ENCODE peak calls at places on chromosome 1, in four cellular contexts. One of them, this sample, is unnamed.
A peak's percentile ranks its signal among the peaks of the same experiment; 100 is the strongest.

GRCh38 chr1:2972879-2973575 is 48.2 kb upstream of the ACTRT2 start:
- DNase-seq in NB4: no peak
- DNase-seq in K562: no peak
- DNase-seq in body of pancreas: no peak
- DNase-seq in this sample: no peak

GRCh38 chr1:171122299-171122698 is 31.6 kb downstream of the FMO3 start:
- DNase-seq in body of pancreas: no peak
- DNase-seq in NB4: no peak
- DNase-seq in K562: no peak
- DNase-seq in this sample: no peak

GRCh38 chr1:182185822-182186756 is 124.6 kb upstream of the ZNF648 start:
- DNase-seq in NB4: no peak
- DNase-seq in K562: no peak
- DNase-seq in body of pancreas: no peak
- DNase-seq in this sample: peak; percentile 32

GRCh38 chr1:18922848-18923475 is 20.6 kb upstream of the ALDH4A1 start:
- DNase-seq in K562: no peak
- DNase-seq in NB4: peak; percentile 69
- DNase-seq in body of pancreas: no peak
- DNase-seq in this sample: no peak

GRCh38 chr1:234114648-234115307 is 210.3 kb downstream of the SLC35F3 start:
- DNase-seq in body of pancreas: peak; percentile 50
- DNase-seq in K562: peak; percentile 39
- DNase-seq in NB4: peak; percentile 65
- DNase-seq in this sample: peak; percentile 12

GRCh38 chr1:204870165-204870912 is at the start of gene NFASC:
- DNase-seq in K562: no peak
- DNase-seq in NB4: no peak
- DNase-seq in body of pancreas: no peak
- DNase-seq in this sample: no peak

GRCh38 chr1:22595108-22595507 is 31.8 kb downstream of the EPHA8 start:
- DNase-seq in NB4: no peak
- DNase-seq in body of pancreas: no peak
- DNase-seq in K562: no peak
- DNase-seq in this sample: no peak

GRCh38 chr1:185096531-185096930 is 51.2 kb downstream of the RNF2 start:
- DNase-seq in K562: no peak
- DNase-seq in body of pancreas: no peak
- DNase-seq in NB4: no peak
- DNase-seq in this sample: no peak

DNA sequence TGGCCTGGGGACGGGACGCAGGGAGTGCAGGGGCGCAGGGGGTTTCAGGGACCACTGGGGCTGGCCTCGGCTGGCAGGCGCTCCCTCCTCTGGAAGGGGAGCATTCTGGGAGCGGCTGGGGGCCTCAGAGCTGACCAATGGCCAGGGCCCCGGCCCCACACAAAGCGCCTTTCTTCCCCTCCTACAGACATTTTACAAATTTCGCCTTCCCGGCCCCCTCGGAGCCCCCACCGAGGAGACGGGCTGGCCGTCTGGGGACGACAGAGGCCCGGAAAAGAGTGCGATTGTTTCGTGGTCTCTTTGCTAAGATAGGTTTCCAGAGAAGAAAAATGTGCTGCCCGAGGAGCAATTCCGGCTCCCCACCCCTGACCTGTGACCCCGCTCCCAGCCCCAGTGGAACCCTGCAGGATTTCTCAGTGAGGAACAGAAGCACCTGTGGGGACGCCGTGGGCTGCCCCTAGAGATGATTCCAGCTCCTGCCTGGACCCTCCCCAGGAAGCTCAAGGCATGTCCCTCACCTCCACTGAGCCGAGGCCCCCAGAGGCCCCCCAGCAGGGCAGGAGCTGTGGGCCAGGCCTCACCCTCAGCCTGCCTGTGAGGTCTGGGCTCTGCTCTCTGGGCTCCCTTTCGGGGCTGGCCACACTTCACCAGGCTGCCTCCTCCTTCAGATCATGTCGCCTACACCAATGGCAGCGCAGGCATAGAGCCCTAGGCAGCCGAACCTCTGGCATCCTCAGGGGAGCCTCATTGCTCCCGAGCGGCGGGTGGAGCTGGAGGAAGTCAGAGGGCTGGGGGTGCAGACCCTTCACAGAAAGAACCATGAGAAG is 15.0 kb upstream of the PLEKHG5 start:
- DNase-seq in NB4: peak; percentile 77
- DNase-seq in body of pancreas: no peak
- DNase-seq in K562: no peak
- DNase-seq in this sample: no peak
- TF ChIP-seq POLR2A in NB4: no peak
- TF ChIP-seq POLR2A in body of pancreas: no peak
- TF ChIP-seq POLR2A in K562: no peak
- TF ChIP-seq POLR2A in this sample: no peak

GRCh38 chr1:151992345-151993083 is 1.1 kb downstream of the S100A10 start:
- DNase-seq in K562: peak; percentile 69
- DNase-seq in NB4: peak; percentile 90
- DNase-seq in body of pancreas: peak; percentile 87
- DNase-seq in this sample: no peak
- TF ChIP-seq POLR2A in K562: no peak
- TF ChIP-seq POLR2A in NB4: no peak
- TF ChIP-seq POLR2A in body of pancreas: peak; percentile 81
- TF ChIP-seq POLR2A in this sample: peak; percentile 82

GRCh38 chr1:232369912-232370311 is 260.0 kb downstream of the SIPA1L2 start:
- DNase-seq in NB4: no peak
- DNase-seq in body of pancreas: no peak
- DNase-seq in K562: no peak
- DNase-seq in this sample: no peak
- TF ChIP-seq POLR2A in NB4: no peak
- TF ChIP-seq POLR2A in body of pancreas: no peak
- TF ChIP-seq POLR2A in K562: no peak
- TF ChIP-seq POLR2A in this sample: no peak

DNA sequence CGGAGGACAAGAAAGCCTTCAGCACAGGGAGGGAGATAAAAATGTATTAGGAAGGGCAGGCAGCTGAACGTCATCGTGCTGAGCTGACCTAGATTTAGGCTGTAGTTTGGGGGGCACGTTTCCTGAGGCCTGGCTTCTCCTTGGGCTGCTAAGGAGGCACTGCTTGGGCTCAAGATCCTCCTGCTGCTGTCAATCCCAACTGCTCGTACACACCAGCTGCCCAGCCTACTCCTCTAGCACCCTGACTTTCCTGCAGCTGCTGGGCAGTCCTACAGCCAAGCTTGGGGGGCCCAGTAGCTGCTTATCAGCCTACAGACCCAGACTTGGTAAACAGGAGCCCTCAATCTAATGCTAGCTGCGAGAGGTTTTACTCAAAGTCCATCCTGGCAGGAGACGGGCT is 6.2 kb downstream of the TMEM35B start:
- DNase-seq in body of pancreas: no peak
- DNase-seq in K562: no peak
- DNase-seq in NB4: no peak
- DNase-seq in this sample: no peak
- TF ChIP-seq POLR2A in body of pancreas: no peak
- TF ChIP-seq POLR2A in K562: no peak
- TF ChIP-seq POLR2A in NB4: no peak
- TF ChIP-seq POLR2A in this sample: no peak

GRCh38 chr1:113434081-113434873 is 44.0 kb downstream of the MAGI3 start:
- DNase-seq in body of pancreas: peak; percentile 46
- DNase-seq in K562: no peak
- DNase-seq in NB4: no peak
- DNase-seq in this sample: no peak
- TF ChIP-seq POLR2A in body of pancreas: no peak
- TF ChIP-seq POLR2A in K562: no peak
- TF ChIP-seq POLR2A in NB4: no peak
- TF ChIP-seq POLR2A in this sample: no peak

GRCh38 chr1:942864-943533 is 16.1 kb downstream of the NOC2L start:
- DNase-seq in body of pancreas: peak; percentile 55
- DNase-seq in K562: peak; percentile 50
- DNase-seq in NB4: no peak
- DNase-seq in this sample: no peak
- TF ChIP-seq POLR2A in body of pancreas: peak; percentile 16
- TF ChIP-seq POLR2A in K562: peak; percentile 79
- TF ChIP-seq POLR2A in NB4: no peak
- TF ChIP-seq POLR2A in this sample: no peak

DNA sequence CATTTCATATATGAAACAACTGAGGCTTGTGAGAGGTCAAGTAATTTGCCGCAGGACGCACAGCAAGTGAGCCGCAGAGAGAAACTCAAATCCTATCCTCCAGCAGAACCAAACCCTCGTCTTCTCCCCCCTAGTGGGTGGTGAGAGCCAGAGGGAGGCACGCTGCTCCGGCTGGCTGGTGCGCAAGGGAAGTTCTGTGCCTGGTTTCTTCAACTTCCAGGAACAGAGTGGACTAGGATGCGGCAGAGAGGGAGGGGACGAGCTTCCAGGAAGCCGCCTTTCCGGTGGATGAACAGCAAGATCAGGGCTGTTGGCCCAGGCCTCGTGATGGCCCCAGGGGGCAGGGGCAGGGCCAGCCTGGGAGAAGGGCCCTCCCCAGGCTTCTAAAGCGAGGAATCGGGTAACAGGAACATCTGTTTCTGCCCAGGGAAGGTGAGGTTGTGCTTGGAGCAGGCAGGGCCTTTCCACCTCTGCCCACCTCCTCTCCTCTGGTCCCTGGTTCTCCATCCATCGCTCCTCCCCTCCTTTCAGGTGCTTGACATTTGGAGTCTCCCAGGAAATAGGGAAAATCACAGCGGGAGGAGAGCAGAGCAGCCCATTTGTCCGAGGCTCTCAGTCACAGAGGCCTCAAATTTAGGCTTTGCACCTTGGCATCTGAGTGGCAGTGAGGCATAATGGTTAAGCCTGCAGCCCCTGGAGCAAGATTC is 16.8 kb upstream of the PDIK1L start:
- DNase-seq in K562: peak; percentile 68
- DNase-seq in NB4: no peak
- DNase-seq in body of pancreas: peak; percentile 40
- DNase-seq in this sample: peak; percentile 23
- TF ChIP-seq POLR2A in K562: no peak
- TF ChIP-seq POLR2A in NB4: no peak
- TF ChIP-seq POLR2A in body of pancreas: no peak
- TF ChIP-seq POLR2A in this sample: no peak

GRCh38 chr1:247331526-247332214 is at the start of gene ZNF496:
- DNase-seq in body of pancreas: peak; percentile 89
- DNase-seq in NB4: peak; percentile 86
- DNase-seq in K562: peak; percentile 97
- DNase-seq in this sample: peak; percentile 79
- TF ChIP-seq POLR2A in body of pancreas: peak; percentile 29
- TF ChIP-seq POLR2A in NB4: peak; percentile 65
- TF ChIP-seq POLR2A in K562: peak; percentile 46
- TF ChIP-seq POLR2A in this sample: peak; percentile 39

GRCh38 chr1:158283965-158284364 is 5.8 kb upstream of the CD1C start:
- DNase-seq in NB4: peak; percentile 77
- DNase-seq in body of pancreas: no peak
- DNase-seq in K562: no peak
- DNase-seq in this sample: no peak

GRCh38 chr1:158289722-158290570 is at the start of gene CD1C:
- DNase-seq in body of pancreas: no peak
- DNase-seq in K562: no peak
- DNase-seq in NB4: no peak
- DNase-seq in this sample: no peak

GRCh38 chr1:158286966-158287365 is 2.8 kb upstream of the CD1C start:
- DNase-seq in body of pancreas: no peak
- DNase-seq in K562: no peak
- DNase-seq in NB4: peak; percentile 52
- DNase-seq in this sample: no peak

GRCh38 chr1:158286487-158286886 is 3.2 kb upstream of the CD1C start:
- DNase-seq in NB4: no peak
- DNase-seq in body of pancreas: no peak
- DNase-seq in K562: no peak
- DNase-seq in this sample: no peak

DNA sequence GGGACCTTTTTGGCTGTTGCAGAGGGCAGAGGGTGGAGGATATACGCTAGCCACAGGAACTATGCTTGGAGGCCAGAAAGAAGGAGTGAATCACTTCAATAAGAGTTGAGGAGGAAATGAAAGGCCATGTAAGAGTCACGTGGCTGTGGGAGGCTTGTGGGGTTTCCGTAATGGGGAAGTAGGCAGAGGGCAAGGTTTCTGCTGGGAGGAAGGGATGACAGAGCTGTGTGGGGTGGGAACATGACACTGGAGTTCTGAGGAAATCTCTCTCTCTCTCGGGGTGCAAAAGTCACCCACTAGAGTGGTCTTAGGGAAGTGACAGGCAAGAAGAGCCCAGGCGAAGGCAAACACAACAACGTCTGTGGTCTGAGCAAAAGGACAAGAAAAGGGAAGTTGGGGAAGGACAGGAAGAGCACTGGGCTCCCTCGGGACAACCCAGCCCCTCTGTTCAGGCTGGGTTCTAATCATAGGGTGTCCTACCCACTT is 3.9 kb upstream of the CD1C start:
- DNase-seq in NB4: peak; percentile 99
- DNase-seq in K562: no peak
- DNase-seq in body of pancreas: peak; percentile 74
- DNase-seq in this sample: no peak
- TF ChIP-seq POLR2A in NB4: no peak
- TF ChIP-seq POLR2A in K562: no peak
- TF ChIP-seq POLR2A in body of pancreas: no peak
- TF ChIP-seq POLR2A in this sample: no peak